ENCODE peak calls at places on chromosomes 2 and 18, in four cellular contexts. O is GM12891, D is K562, H is HepG2. Y is an unnamed sample.

GRCh38 chr2:157355618-157356017 is 30.0 kb upstream of the ERMN start:
- DNase-seq in O (no peak), D (no peak), H (no peak), Y (no peak)

GRCh38 chr2:25314514-25315315 is 27.0 kb downstream of the DNMT3A start:
- DNase-seq in O (peak), D (no peak), H (peak), Y (peak)

GRCh38 chr18:70234667-70235459 is 29.4 kb upstream of the RTTN start:
- DNase-seq in O (no peak), D (no peak), H (no peak), Y (no peak)

GRCh38 chr2:237723613-237724012 is 75.0 kb upstream of the RBM44 start:
- DNase-seq in O (peak), D (peak), H (peak), Y (no peak)

GRCh38 chr2:45169339-45170190 is 160.3 kb upstream of the SIX2 start:
- DNase-seq in O (peak), D (no peak), H (no peak), Y (peak)

GRCh38 chr2:219552382-219553167 is 8.7 kb downstream of the TMEM198 start:
- DNase-seq in O (peak), D (peak), H (peak), Y (peak)

GRCh38 chr2:219109468-219109867 is 48.7 kb upstream of the IHH start:
- DNase-seq in O (no peak), D (no peak), H (no peak), Y (no peak)

GRCh38 chr2:206452750-206453149 is 9.4 kb downstream of the ADAM23 start:
- DNase-seq in O (no peak), D (no peak), H (no peak), Y (no peak)

GRCh38 chr2:160289803-160290202 is 89.7 kb upstream of the ITGB6 start:
- DNase-seq in O (no peak), D (no peak), H (no peak), Y (no peak)

GRCh38 chr2:207632575-207633492 is 7.6 kb upstream of the METTL21A start:
- DNase-seq in O (no peak), D (no peak), H (peak), Y (no peak)

GRCh38 chr2:6526093-6526824 is 339.4 kb downstream of the CMPK2 start:
- DNase-seq in O (peak), D (no peak), H (peak), Y (no peak)

GRCh38 chr2:20675701-20676352 is 8.9 kb downstream of the GDF7 start:
- DNase-seq in O (peak), D (no peak), H (peak), Y (peak)

GRCh38 chr2:75788154-75788553 is 77.4 kb upstream of the GCFC2 start:
- DNase-seq in O (no peak), D (no peak), H (no peak), Y (no peak)

GRCh38 chr18:702957-703659 is 9.3 kb downstream of the ENOSF1 start:
- DNase-seq in O (no peak), D (no peak), H (peak), Y (no peak)

GRCh38 chr2:36530983-36531354 is 67.0 kb downstream of the FEZ2 start:
- DNase-seq in O (no peak), D (no peak), H (no peak), Y (no peak)

GRCh38 chr2:131674174-131674507 is 146.5 kb downstream of the CCDC74A start:
- DNase-seq in O (no peak), D (no peak), H (no peak), Y (no peak)

GRCh38 chr2:59458862-59459261 is 1094.6 kb downstream of the BCL11A start:
- DNase-seq in O (no peak), D (no peak), H (no peak), Y (no peak)

GRCh38 chr2:216671081-216671411 is 24.3 kb downstream of the IGFBP5 start:
- DNase-seq in O (no peak), D (no peak), H (no peak), Y (no peak)

GRCh38 chr2:45334241-45334860 is 276.7 kb downstream of the SRBD1 start:
- DNase-seq in O (no peak), D (no peak), H (no peak), Y (no peak)

GRCh38 chr2:109388018-109388417 is 225.7 kb downstream of the SEPTIN10 start:
- DNase-seq in O (no peak), D (no peak), H (no peak), Y (no peak)

GRCh38 chr2:226887940-226888339 is 52.1 kb downstream of the RHBDD1 start:
- DNase-seq in O (no peak), D (no peak), H (no peak), Y (no peak)

GRCh38 chr2:11746807-11747459 is 501 bp downstream of the LPIN1 start:
- DNase-seq in O (no peak), D (no peak), H (peak), Y (no peak)

GRCh38 chr2:74632209-74632938 is 15.8 kb downstream of the M1AP start:
- DNase-seq in O (no peak), D (no peak), H (no peak), Y (no peak)
- TF ChIP-seq TAF1 in O (no peak), D (no peak), H (no peak), Y (no peak)

DNA sequence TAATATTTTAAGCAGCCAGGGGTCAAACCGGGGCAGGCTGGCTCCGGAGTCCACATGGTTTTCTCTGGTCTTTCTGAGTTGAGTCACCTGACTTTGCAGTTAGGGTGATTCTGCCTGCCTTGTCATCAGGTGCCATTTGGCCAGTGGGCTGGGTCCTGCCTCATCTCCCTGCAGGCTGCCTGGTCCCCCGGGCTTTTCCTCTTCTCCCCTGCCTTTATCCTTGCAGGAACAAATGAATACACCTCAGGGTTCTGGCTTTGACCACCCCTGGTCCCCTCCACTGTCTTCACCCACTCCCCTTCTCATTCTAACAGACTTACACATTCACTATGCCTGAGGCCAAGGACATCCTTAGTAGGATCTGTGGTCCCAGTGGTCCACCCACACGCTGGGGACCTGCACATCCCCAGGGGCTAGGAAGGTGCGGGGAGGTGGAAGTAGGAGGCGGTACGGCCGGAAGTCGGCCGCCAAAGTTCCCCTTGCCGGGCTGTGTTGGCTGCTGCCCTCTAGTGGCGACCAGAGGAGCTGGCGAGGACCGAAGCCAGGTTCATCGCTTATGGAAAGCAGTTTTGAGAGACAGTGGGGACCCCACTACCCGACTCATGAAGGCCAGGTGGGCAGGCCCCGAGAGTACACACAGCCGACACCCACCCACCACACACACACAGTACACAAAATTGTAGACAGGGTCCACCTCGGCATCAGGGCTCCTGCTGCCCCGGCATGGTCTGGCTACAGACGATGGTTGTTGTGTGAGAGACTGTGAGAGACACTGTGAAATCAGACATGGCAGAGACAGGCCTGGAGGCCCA is 6.3 kb upstream of the TEX261 start:
- DNase-seq in O (peak), D (peak), H (peak), Y (peak)
- TF ChIP-seq POLR2A in O (no peak), D (peak), H (peak), Y (peak)

DNA sequence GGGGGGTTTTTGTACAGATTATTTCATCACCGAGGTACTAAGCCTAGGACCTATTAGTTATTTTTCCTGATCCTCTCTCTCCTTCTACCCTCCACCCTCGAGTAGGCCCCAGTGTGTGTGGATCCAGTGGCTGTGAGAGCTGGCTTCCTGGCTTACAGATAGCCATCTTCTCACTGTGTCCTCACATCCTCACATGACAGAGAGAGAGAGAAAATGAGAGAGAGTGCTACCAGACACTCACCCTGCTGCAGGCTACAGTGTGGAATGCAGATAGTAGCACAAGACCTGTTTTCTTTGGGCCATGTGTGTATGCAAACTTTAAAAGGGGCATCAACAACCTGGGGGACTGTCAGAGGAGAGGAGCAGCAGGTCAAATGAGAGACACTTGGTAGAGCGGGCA is 9.5 kb downstream of the KCNK3 start:
- DNase-seq in O (no peak), D (no peak), H (no peak), Y (no peak)
- TF ChIP-seq TAF1 in O (no peak), D (no peak), H (no peak), Y (no peak)

DNA sequence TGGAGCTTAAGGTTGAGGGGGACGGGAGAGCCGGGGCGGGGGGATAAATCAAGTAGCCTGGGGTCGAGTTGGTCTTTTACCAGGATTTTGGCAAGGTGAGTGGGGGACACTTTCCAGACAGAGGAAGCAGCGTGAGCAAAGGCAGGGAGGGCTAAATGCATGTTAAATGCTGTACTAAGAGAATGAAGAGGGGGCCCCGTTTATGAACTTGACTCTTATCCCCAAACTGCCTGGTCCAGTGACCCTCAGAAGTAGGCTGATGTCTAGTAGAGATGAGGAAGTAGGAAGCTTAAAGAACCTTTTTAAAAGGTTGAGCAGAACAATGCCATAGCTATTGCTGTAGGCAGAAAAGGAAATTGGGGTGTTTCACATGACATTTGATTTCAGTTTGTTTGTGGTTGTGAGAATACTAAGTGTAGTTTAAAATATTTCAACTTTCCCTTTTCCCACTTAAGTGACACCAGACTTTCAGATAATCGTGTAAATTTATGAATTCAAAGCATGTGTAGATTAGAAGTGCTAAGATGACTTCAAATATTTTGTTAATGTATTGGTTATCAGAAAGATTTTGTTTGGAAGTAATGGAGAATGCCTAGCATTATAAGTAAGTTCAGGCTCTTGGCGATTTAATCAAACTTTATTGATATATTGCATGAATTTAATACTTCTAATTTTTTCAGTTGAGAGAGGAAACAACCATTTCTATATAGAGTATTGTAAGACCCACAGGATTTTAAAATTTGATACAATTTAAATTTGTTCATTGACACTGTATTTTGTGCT is 1.8 kb downstream of the REL start:
- DNase-seq in O (no peak), D (no peak), H (no peak), Y (no peak)
- TF ChIP-seq POLR2A in O (peak), D (no peak), H (no peak), Y (peak)

DNA sequence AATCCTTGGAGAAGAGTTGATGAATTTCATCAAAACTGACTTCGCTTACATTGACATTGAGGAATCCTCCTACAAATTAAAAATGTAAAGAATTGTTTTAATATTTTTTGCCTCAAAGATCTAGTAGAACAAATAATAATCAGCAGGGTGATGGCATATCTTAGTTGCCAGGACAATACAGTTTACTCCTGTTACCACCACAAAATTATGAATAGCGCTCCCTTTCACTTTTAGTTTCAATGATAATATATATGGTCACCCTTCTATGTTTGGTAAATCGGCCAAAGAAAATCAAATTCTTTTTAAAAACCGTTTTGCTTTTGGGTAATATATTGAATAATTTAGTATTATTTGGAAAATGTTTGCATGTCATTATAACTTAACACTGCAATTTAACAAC is 39.0 kb downstream of the B4GALT6 start:
- DNase-seq in O (no peak), D (no peak), H (no peak), Y (no peak)
- TF ChIP-seq TAF1 in O (no peak), D (no peak), H (no peak), Y (no peak)

GRCh38 chr2:176136375-176137248 is 7.1 kb downstream of the HOXD8 start:
- DNase-seq in O (no peak), D (no peak), H (no peak), Y (no peak)
- TF ChIP-seq POLR2A in O (no peak), D (no peak), H (no peak), Y (no peak)

GRCh38 chr2:62216616-62217015 is 20.7 kb downstream of the B3GNT2 start:
- DNase-seq in O (no peak), D (no peak), H (peak), Y (no peak)
- TF ChIP-seq TAF1 in O (no peak), D (no peak), H (no peak), Y (no peak)